ENCODE peak calls at places on chromosomes 5 and 9, in five cellular contexts. S is IMR-90, V is NT2/D1, N is GM23248, L is Karpas-422. M is an unnamed sample. For H3K4me1, the result is how much of the 10 kb centered on the place peaks cover.

GRCh38 chr5:87020099-87020934 is 247.4 kb upstream of the RASA1 start:
- DNase-seq in S (peak), V (no peak), N (peak), L (peak), M (peak)

GRCh38 chr5:60262576-60263295 is 369.2 kb upstream of the PDE4D start:
- DNase-seq in S (no peak), V (no peak), N (no peak), L (no peak), M (no peak)

GRCh38 chr9:129697111-129697955 is 31.9 kb downstream of the PRRX2 start:
- DNase-seq in S (peak), V (no peak), N (peak), L (no peak), M (peak)

GRCh38 chr5:36507332-36507952 is 99.0 kb upstream of the SLC1A3 start:
- DNase-seq in S (peak), V (peak), N (peak), L (peak), M (peak)

GRCh38 chr5:172417983-172418630 is 36.2 kb downstream of the SH3PXD2B start:
- DNase-seq in S (peak), V (no peak), N (peak), L (no peak), M (peak)

GRCh38 chr9:118594428-118594827 is 774.8 kb downstream of the BRINP1 start:
- DNase-seq in S (no peak), V (no peak), N (no peak), L (no peak), M (no peak)

GRCh38 chr9:20683351-20684034 is 566 bp upstream of the FOCAD start:
- DNase-seq in S (peak), V (no peak), N (peak), L (peak), M (peak)

GRCh38 chr9:127384016-127384730 is 12.8 kb upstream of the SLC2A8 start:
- DNase-seq in S (no peak), V (no peak), N (no peak), L (no peak), M (no peak)

GRCh38 chr9:87518702-87519335 is 21.2 kb downstream of the DAPK1 start:
- DNase-seq in S (no peak), V (no peak), N (peak), L (no peak), M (no peak)

GRCh38 chr5:154590093-154590724 is 112.2 kb upstream of the HAND1 start:
- DNase-seq in S (no peak), V (no peak), N (no peak), L (peak), M (no peak)

GRCh38 chr5:105288946-105289345 is 1726.4 kb upstream of the NUDT12 start:
- DNase-seq in S (no peak), V (no peak), N (no peak), L (no peak), M (peak)

GRCh38 chr5:8756498-8757084 is 789.3 kb downstream of the SEMA5A start:
- DNase-seq in S (peak), V (peak), N (peak), L (peak), M (peak)

GRCh38 chr5:104400941-104401340 is 838.4 kb upstream of the NUDT12 start:
- DNase-seq in S (no peak), V (no peak), N (no peak), L (no peak), M (no peak)

GRCh38 chr5:56269216-56269927 is 36.2 kb upstream of the ANKRD55 start:
- DNase-seq in S (peak), V (no peak), N (peak), L (peak), M (peak)

GRCh38 chr5:107985144-107985543 is 314.4 kb upstream of the EFNA5 start:
- DNase-seq in S (no peak), V (no peak), N (peak), L (no peak), M (no peak)

GRCh38 chr5:995318-995717 is 13.3 kb upstream of the NKD2 start:
- DNase-seq in S (no peak), V (no peak), N (no peak), L (no peak), M (no peak)

GRCh38 chr9:36899406-36899805 is 134.7 kb downstream of the PAX5 start:
- DNase-seq in S (no peak), V (no peak), N (no peak), L (no peak), M (no peak)

GRCh38 chr5:150114102-150114641 is 27.8 kb upstream of the CSF1R start:
- DNase-seq in S (no peak), V (no peak), N (no peak), L (no peak), M (no peak)

GRCh38 chr9:133103987-133104505 is 17.0 kb downstream of the RALGDS start:
- DNase-seq in S (no peak), V (no peak), N (no peak), L (no peak), M (no peak)

GRCh38 chr9:3186751-3187150 is 339.1 kb downstream of the RFX3 start:
- DNase-seq in S (no peak), V (no peak), N (no peak), L (no peak), M (no peak)

GRCh38 chr9:109385499-109385898 is 64.6 kb upstream of the EPB41L4B start:
- DNase-seq in S (no peak), V (no peak), N (no peak), L (no peak), M (peak)

GRCh38 chr5:150404991-150405816 is 7.5 kb downstream of the CD74 start:
- DNase-seq in S (no peak), V (no peak), N (no peak), L (no peak), M (no peak)

GRCh38 chr5:159440948-159441347 is 110.7 kb upstream of the IL12B start:
- DNase-seq in S (no peak), V (no peak), N (no peak), L (no peak), M (no peak)

GRCh38 chr9:79644048-79644447 is 72.3 kb downstream of the TLE4 start:
- DNase-seq in S (no peak), V (no peak), N (no peak), L (no peak), M (no peak)

GRCh38 chr5:10363519-10364185 is 10.2 kb downstream of the MARCHF6 start:
- DNase-seq in S (no peak), V (no peak), N (no peak), L (no peak), M (no peak)

GRCh38 chr9:134356496-134357470 is 30.5 kb downstream of the RXRA start:
- DNase-seq in S (no peak), V (no peak), N (no peak), L (no peak), M (no peak)

GRCh38 chr5:150318613-150319483 is 16.1 kb upstream of the ARSI start:
- DNase-seq in S (no peak), V (no peak), N (no peak), L (no peak), M (no peak)

GRCh38 chr9:121836382-121836885 is 185.0 kb downstream of the DAB2IP start:
- DNase-seq in S (no peak), V (no peak), N (no peak), L (no peak), M (no peak)

GRCh38 chr9:121840838-121841760 is 189.7 kb downstream of the DAB2IP start:
- DNase-seq in S (no peak), V (no peak), N (no peak), L (no peak), M (no peak)

GRCh38 chr9:121837113-121838010 is 185.9 kb downstream of the DAB2IP start:
- DNase-seq in S (peak), V (no peak), N (peak), L (no peak), M (peak)

GRCh38 chr9:121839726-121840500 is 188.5 kb downstream of the DAB2IP start:
- DNase-seq in S (no peak), V (no peak), N (no peak), L (no peak), M (no peak)

DNA sequence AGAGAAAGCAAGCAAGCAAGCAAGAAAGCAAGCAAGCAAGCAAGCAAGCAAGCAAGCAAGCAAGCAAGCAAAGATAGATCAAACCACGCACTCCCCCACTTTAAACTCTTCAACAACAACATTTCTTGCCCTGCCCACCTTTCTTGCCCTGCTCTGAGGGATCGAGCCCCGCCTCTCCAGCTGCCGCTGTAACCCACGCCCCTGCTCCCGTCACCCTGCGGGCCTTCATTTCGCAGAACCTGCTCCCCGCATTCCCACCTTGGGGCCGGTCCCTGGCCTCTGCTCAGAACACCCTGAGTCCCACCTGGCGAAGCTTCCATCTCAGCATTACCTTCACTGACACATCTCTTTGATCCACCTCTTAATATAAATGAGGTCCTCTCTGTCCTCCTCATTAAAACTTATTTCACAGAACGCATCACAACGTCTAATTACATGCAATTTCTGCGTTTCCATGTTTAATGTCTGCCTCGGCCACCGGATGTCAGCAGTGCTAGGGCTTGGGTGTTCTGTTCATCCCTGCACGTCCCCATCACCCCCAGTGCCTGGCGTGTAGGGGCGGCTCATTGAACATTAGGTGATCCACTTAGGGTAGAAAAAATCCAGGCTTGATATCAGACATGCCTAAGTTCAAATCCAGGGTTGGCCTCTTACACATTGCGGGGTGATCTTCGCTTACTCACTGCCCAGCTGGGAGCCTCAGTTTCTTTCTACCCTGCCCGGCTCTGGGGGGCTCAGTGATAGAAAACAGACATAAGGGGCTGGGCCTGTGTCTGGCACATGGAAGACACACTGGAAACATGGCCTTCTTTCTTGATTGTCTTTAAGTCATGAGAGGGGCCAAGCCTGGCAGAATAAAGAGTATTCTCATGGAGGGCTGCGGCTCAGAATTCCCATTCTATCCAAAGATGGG is 187.6 kb downstream of the DAB2IP start:
- DNase-seq in S (no peak), V (no peak), N (no peak), L (peak), M (no peak)
- H3K9ac ChIP-seq in S (no peak), V (no peak), N (no peak), L (no peak), M (no peak)

DNA sequence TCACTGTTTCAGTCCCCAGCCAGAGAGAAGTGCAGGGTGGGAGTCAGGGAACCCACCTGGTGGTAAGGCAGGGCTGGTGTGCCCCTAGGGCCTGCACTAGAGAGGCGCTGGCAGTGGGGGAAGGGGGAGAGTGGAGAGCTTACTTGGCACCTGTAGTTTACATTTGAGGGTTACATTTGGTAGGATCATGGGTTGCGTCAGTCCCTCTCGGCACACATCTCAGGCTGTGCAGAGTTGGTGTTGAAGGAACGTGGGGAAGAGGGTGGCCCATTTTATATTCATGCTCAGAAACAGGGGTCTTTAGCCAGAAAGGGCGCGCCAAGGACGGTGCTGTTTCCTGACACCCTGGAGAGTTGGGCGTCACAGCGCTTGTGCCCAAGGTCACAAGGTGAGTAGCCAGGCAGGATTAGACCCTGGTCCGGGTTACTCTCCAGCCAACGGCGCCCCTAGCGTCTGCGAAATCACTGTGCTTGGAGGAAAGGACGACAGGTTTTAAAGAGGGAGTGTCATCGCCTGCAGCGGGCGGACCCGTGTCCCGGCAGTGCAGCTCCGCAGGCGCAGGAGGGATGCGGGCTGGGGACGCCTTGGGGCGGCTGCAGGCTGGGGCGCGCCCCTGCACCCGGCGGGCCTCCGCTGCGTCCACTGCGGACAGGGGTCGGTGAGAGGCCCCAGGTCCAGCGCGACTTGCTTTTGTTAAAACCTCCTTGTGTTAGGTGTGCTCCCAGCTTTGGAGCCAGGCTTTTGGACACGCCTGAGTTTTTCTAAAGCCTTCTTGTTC is 272.6 kb downstream of the FANCC start:
- DNase-seq in S (no peak), V (peak), N (no peak), L (no peak), M (no peak)
- H3K4me3 ChIP-seq in S (no peak), V (no peak), N (no peak), L (no peak), M (no peak)

GRCh38 chr9:136975624-136976023 is 1.7 kb upstream of the PTGDS start:
- DNase-seq in S (no peak), V (no peak), N (no peak), L (peak), M (no peak)
- H3K4me1 ChIP-seq in S (under half), V (under half), N (under half), L (under half), M (under half)

DNA sequence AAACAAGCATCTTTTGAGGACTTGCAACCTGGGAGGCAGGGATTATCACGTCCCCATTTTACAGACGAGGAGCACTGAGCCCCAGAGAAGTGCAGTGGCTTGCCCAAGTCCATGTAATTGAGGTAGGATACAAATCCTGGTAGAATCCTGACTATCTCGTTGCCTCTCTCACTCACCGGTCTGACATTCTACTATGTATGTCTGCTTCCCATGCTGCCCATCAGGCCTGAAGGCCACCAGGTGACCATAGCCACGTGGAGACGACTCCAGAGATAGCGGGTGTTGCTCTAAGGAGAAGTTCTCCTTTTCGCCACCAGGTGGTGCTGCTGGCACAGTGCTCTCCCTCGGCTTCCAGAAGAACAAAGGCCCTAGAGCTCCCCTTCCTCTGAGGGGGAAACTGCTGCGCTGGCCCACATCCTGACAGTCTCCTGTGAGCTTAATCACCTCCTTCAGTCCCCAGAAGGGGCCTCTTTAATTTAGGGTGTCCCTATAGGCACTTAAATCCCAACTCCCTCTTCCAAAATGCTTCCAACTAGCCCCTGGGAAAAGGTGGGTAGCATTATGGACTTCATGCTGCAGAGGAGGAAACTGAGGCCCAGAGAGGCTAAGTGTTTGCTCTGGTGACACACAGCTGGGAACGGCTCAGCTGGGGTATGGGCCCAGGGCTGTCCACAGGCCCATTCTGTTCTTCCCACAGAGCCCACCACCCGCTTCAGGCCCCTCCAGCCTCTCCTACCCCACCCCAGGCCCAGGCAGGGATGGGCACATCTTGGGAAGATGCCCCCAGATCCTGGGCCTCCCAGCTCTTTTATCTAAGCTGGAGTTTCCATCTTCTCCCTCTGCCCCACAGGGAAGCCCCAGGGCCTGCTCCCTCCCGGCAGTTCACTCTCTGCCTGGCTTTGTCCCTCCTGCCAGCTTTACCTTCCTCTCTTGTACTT is 6.4 kb downstream of the SLC34A1 start:
- DNase-seq in S (peak), V (peak), N (peak), L (peak), M (peak)
- H3K9ac ChIP-seq in S (no peak), V (peak), N (peak), L (no peak), M (no peak)

DNA sequence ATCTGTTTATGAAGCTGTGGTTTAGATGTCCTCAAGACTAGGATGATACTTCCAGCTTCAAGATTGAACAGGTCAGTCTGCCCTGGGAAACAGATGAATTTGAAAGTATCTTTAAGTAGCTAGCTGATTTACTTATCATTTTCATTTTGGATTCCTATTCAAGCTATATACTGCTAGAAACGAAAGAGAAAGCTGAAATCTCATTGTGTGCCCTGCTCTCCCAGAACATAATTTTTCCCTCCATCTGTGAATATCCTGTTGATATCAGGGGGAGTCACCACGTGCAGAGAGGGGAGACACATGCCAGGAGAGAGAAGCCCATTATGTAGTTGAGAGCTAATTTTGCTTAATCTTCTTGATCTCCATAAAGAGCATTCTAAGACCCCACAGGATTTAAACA is 439.1 kb downstream of the NR2F1-AS1 start:
- DNase-seq in S (peak), V (no peak), N (no peak), L (no peak), M (no peak)
- H3K4me3 ChIP-seq in S (no peak), V (no peak), N (no peak), L (no peak), M (no peak)

GRCh38 chr5:132265336-132266030 is 8.0 kb downstream of the PDLIM4 start:
- DNase-seq in S (peak), V (no peak), N (peak), L (no peak), M (peak)
- H3K4me1 ChIP-seq in S (half or more), V (under half), N (half or more), L (under half), M (half or more)

GRCh38 chr9:27358007-27358406 is 61.1 kb upstream of the EQTN start:
- DNase-seq in S (no peak), V (no peak), N (no peak), L (no peak), M (no peak)

GRCh38 chr9:27356446-27356845 is 59.5 kb upstream of the EQTN start:
- DNase-seq in S (no peak), V (no peak), N (no peak), L (no peak), M (no peak)

GRCh38 chr9:27362447-27363210 is 65.7 kb upstream of the EQTN start:
- DNase-seq in S (no peak), V (no peak), N (no peak), L (no peak), M (no peak)

GRCh38 chr9:27361401-27361953 is 64.5 kb upstream of the EQTN start:
- DNase-seq in S (no peak), V (no peak), N (no peak), L (no peak), M (no peak)

DNA sequence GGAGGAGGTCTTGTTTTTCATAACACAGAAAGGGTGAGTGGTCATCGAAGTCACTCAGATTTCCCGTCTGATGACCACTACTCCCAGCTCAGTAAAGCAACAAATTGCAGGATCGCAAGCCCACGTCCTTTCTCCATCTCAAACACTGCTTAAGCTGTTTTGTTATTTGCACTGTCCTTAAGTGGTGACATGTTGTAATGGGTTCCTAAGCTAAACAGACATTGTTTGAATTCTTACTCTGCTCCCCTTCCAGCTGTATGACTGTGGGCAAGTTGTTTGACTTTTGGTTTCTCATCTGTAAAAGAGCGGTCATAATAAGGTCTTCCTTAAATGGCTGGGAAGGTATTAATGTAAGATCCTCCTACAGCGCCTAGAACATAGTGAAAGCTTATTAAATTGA is 62.8 kb upstream of the EQTN start:
- DNase-seq in S (no peak), V (no peak), N (no peak), L (no peak), M (no peak)
- H3K9ac ChIP-seq in S (no peak), V (no peak), N (no peak), L (no peak), M (no peak)

DNA sequence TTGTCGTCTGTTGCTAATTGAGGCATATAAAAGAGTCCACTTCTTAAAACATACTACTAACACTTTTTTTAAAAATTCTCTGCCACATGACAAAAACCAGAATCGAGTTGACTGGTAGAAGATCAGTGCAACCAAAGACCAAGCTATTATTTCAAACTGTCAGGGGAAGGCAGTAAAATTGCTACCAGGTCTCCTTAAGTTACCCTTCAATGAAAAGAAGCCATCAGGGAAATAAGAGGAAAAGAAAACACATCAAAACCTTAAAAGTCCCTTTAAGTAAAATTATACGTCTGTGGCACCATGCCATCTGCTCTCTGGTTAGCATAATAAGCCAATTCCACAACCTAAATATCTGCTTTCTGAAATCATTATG is 9.6 kb downstream of the ZNF608 start:
- DNase-seq in S (no peak), V (no peak), N (no peak), L (no peak), M (no peak)
- H3K4me3 ChIP-seq in S (no peak), V (no peak), N (no peak), L (peak), M (no peak)